ENCODE peak calls at places on chromosomes 11 and 22, in five cellular contexts. Z is CD4-positive, alpha-beta T cell; G is tibial artery; Y is brain microvascular endothelial cell; A is uterus. C is an unnamed sample.

GRCh38 chr11:66100272-66101037 is 30.4 kb downstream of the PACS1 start:
- DNase-seq in Y (no peak), A (peak; percentile 37), Z (peak; percentile 45), G (peak; percentile 65), C (no peak)

GRCh38 chr22:24338701-24339451 is 68.2 kb downstream of the SPECC1L start:
- DNase-seq in G (no peak), A (no peak), Z (no peak), Y (peak; percentile 48), C (no peak)

GRCh38 chr11:32140121-32140520 is 49.2 kb downstream of the RCN1 start:
- DNase-seq in A (no peak), Y (no peak), G (no peak), Z (no peak), C (no peak)

GRCh38 chr22:47796128-47796908 is 1033.9 kb downstream of the TBC1D22A start:
- DNase-seq in A (no peak), Y (no peak), G (no peak), Z (no peak), C (no peak)

GRCh38 chr11:1573847-1574255 is 1.8 kb upstream of the DUSP8 start:
- DNase-seq in Z (peak; percentile 29), A (peak; percentile 33), Y (no peak), G (peak; percentile 22), C (no peak)

GRCh38 chr22:27213766-27214581 is 556.6 kb downstream of the MIAT start:
- DNase-seq in G (peak; percentile 88), A (peak; percentile 80), Y (peak; percentile 85), Z (no peak), C (no peak)

GRCh38 chr22:35684270-35684700 is 33.4 kb upstream of the APOL5 start:
- DNase-seq in G (no peak), A (no peak), Y (peak; percentile 60), Z (no peak), C (no peak)

GRCh38 chr11:79030448-79030847 is 410.4 kb downstream of the TENM4 start:
- DNase-seq in Y (no peak), G (no peak), Z (no peak), A (peak; percentile 60), C (no peak)

GRCh38 chr11:63961608-63962412 is 12.6 kb upstream of the COX8A start:
- DNase-seq in Y (peak; percentile 35), Z (no peak), A (no peak), G (no peak), C (no peak)

GRCh38 chr22:24433001-24433867 is 5.8 kb downstream of the ADORA2A start:
- DNase-seq in A (no peak), Z (no peak), Y (no peak), G (no peak), C (no peak)

GRCh38 chr11:31968774-31969433 is 122.0 kb upstream of the RCN1 start:
- DNase-seq in A (peak; percentile 18), Z (no peak), G (no peak), Y (peak; percentile 85), C (no peak)

GRCh38 chr11:20403059-20403458 is 15.5 kb downstream of the PRMT3 start:
- DNase-seq in Z (no peak), Y (no peak), G (no peak), A (no peak), C (no peak)

GRCh38 chr22:36475341-36475740 is 6.1 kb downstream of the TXN2 start:
- DNase-seq in A (no peak), Z (no peak), Y (no peak), G (no peak), C (no peak)

GRCh38 chr11:103878646-103879045 is 157.8 kb upstream of the DDI1 start:
- DNase-seq in Z (no peak), Y (no peak), A (no peak), G (peak; percentile 32), C (no peak)

GRCh38 chr11:765025-765801 is 12.1 kb downstream of the GATD1 start:
- DNase-seq in Z (peak; percentile 62), A (no peak), Y (peak; percentile 36), G (no peak), C (peak; percentile 59)

GRCh38 chr11:39786682-39787081 is 1672.8 kb downstream of the LRRC4C start:
- DNase-seq in A (no peak), Z (no peak), Y (no peak), G (no peak), C (no peak)

GRCh38 chr11:67167086-67167485 is 48.0 kb downstream of the KDM2A start:
- DNase-seq in G (no peak), A (no peak), Z (no peak), Y (no peak), C (no peak)

GRCh38 chr11:124123587-124123986 is 8.3 kb downstream of the VWA5A start:
- DNase-seq in A (no peak), G (no peak), Y (no peak), Z (no peak), C (no peak)

DNA sequence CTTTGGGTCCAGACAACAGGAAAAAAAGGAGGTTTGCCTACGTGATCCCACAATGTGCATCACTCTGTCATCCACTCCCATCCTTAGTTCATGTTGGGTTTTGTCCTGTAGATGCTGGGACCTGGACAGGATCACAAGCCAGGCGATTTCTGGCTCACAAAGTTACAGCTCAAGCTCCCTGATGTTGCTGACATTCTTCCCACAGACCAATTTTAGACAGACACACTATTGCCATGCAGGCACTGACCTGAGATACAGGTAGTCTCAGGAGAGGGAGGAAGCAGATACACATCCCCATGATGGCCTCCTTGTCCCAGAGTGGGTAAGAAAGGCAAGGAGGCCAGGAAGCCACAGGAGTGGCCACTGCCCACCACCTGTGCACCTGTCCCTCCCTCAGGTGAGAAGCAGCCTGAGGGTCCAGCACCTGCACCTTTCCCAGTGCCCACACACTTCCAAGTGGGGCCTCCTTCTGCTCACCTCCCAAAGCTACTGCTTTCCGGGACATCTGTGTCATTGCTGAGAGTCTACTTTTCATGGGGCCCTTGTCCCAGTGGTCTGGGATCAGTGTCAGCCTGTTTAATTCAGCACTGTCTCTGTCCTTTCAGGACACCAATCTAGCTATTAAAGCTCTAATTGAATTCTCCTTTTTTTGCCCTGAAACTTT is 52.0 kb upstream of the TOP3B start:
- DNase-seq in Y (no peak), G (no peak), A (no peak), Z (no peak), C (no peak)
- TF ChIP-seq CTCF in Y (no peak), G (no peak), A (no peak), Z (no peak), C (no peak)

GRCh38 chr22:20836987-20837823 is 21.4 kb downstream of the PI4KA start:
- DNase-seq in A (no peak), Z (no peak), G (no peak), Y (no peak), C (no peak)
- H3K27me3 ChIP-seq in A (no peaks in the 10 kb centered on the region), Z (no peaks in the 10 kb centered on the region), G (no peaks in the 10 kb centered on the region), Y (no peaks in the 10 kb centered on the region), C (no peaks in the 10 kb centered on the region)

DNA sequence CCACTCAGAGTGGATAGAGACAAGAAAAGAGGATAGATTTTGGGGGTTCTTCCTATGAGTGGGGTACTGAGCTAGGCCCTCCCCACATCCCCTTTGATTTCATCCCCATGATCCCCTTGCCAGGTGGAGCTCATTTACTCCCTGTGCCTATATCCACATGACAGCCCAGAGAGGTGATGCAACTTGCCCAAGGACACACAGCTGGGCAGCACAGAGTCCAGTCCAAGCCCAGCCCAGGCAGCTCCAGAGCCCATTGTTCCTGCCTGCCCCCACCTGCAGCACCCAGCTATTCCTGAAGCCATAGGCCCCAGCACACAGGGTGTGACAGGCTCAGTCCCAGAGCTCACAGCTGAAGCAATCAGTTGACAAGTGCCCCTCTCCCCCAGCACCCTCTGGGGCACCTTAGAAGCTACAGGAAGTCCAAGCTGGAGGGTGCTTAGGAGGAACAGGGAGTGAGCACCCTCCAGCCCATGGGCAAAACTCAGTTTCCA is 41.7 kb downstream of the SHISAL1 start:
- DNase-seq in G (no peak), Z (no peak), Y (no peak), A (no peak), C (no peak)
- H3K27ac ChIP-seq in G (no peak overlapping the region), Z (no peak overlapping the region), Y (no peak overlapping the region), A (peak overlapping the region; percentile 52), C (no peak overlapping the region)

GRCh38 chr11:129018991-129019390 is 76.3 kb upstream of the TP53AIP1 start:
- DNase-seq in Y (no peak), A (no peak), G (no peak), Z (no peak), C (no peak)
- TF ChIP-seq CTCF in Y (no peak), A (no peak), G (no peak), Z (no peak), C (no peak)